ENCODE peak calls at places on chromosomes 1 and 21, in eight cellular contexts. L is psoas muscle, Y is lower lobe of right lung, J is A549, B is tibial artery, F is IMR-90, M is K562, V is breast epithelium. K is an unnamed sample.

GRCh38 chr1:226373376-226373775 is 34.5 kb downstream of the PARP1 start:
- DNase-seq in L (no peak), Y (no peak), J (no peak), B (no peak), F (no peak), M (no peak), V (no peak), K (no peak)

GRCh38 chr1:40462956-40463590 is 12.8 kb downstream of the ZFP69B start:
- DNase-seq in L (no peak), Y (no peak), J (no peak), B (no peak), F (no peak), M (no peak), V (no peak), K (no peak)

GRCh38 chr1:41504126-41505035 is 19.9 kb upstream of the EDN2 start:
- DNase-seq in L (no peak), Y (no peak), J (no peak), B (no peak), F (peak; percentile 68), M (no peak), V (no peak), K (no peak)

GRCh38 chr1:39076127-39076798 is 50.1 kb downstream of the NDUFS5 start:
- DNase-seq in L (peak; percentile 81), Y (no peak), J (no peak), B (peak; percentile 89), F (peak; percentile 65), M (peak; percentile 9), V (peak; percentile 61), K (no peak)

GRCh38 chr1:1072849-1073742 is 1.0 kb downstream of the RNF223 start:
- DNase-seq in L (no peak), Y (no peak), J (no peak), B (no peak), F (no peak), M (no peak), V (no peak), K (no peak)

GRCh38 chr1:239633432-239633831 is 247.1 kb downstream of the CHRM3 start:
- DNase-seq in L (no peak), Y (no peak), J (no peak), B (no peak), F (no peak), M (no peak), V (no peak), K (no peak)

GRCh38 chr1:12019858-12020509 is 686 bp downstream of the MIIP start:
- DNase-seq in L (no peak), Y (no peak), J (no peak), B (no peak), F (peak; percentile 10), M (peak; percentile 73), V (no peak), K (no peak)

GRCh38 chr21:35559128-35559831 is 501.0 kb downstream of the SETD4 start:
- DNase-seq in L (no peak), Y (no peak), J (no peak), B (no peak), F (peak; percentile 95), M (no peak), V (no peak), K (no peak)

GRCh38 chr1:185249563-185249962 is 67.5 kb downstream of the IVNS1ABP start:
- DNase-seq in L (no peak), Y (no peak), J (no peak), B (no peak), F (no peak), M (no peak), V (no peak), K (no peak)

GRCh38 chr1:64508521-64509096 is 38.7 kb downstream of the CACHD1 start:
- DNase-seq in L (no peak), Y (no peak), J (no peak), B (no peak), F (no peak), M (no peak), V (no peak), K (no peak)

GRCh38 chr1:53139911-53140310 is 2.5 kb downstream of the SLC1A7 start:
- DNase-seq in L (no peak), Y (no peak), J (no peak), B (no peak), F (peak; percentile 66), M (no peak), V (no peak), K (no peak)

GRCh38 chr1:208921259-208921658 is 662.3 kb upstream of the CAMK1G start:
- DNase-seq in L (no peak), Y (no peak), J (no peak), B (no peak), F (no peak), M (no peak), V (no peak), K (no peak)

GRCh38 chr1:14476170-14476955 is 122.1 kb upstream of the KAZN start:
- DNase-seq in L (no peak), Y (no peak), J (no peak), B (no peak), F (peak; percentile 6), M (no peak), V (no peak), K (no peak)

GRCh38 chr1:165062346-165062745 is 294.2 kb downstream of the LMX1A start:
- DNase-seq in L (no peak), Y (no peak), J (no peak), B (no peak), F (no peak), M (no peak), V (no peak), K (no peak)

GRCh38 chr1:98277111-98277510 is 356.3 kb upstream of the DPYD start:
- DNase-seq in L (no peak), Y (no peak), J (no peak), B (no peak), F (peak; percentile 76), M (no peak), V (no peak), K (no peak)

GRCh38 chr1:76726251-76726650 is 141.0 kb upstream of the ST6GALNAC5 start:
- DNase-seq in L (no peak), Y (no peak), J (no peak), B (no peak), F (no peak), M (no peak), V (no peak), K (no peak)

GRCh38 chr1:32902535-32902920 is 1.3 kb upstream of the TMEM54 start:
- DNase-seq in L (no peak), Y (no peak), J (no peak), B (peak; percentile 55), F (no peak), M (no peak), V (no peak), K (no peak)

DNA sequence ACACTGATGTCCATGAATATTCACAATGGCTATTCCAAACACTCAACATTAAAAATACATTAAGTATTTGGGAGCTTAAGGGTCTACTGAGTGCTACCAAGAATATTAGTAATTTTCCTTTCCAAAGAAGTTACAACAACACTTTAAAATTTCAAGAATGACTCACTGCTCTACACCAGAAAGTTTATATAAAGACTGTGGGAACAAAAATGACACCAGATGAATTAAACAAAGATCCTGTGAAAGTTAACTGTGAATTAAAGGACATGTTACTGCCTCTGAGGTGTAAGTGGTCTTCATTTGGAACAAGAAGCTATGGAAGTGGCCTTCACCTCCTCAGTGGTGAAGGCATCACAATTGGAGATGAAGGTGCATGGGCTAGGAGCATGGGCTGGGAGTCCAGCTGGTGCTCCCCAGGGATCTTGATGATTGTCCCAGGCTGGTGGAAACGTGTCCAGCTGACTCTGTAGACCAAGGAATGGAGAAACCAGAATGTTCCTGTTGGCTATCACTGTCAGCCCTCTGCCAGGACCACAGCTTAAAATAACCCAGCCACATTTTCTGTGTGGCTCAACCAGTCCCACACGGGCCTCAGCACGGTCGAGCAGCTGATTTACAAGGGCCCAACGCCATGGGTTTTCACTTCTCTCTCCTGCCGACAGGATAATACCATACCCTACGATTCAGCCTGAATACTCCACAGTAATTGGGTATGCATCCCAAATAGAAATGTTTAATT is 28.8 kb downstream of the TAF5L start:
- DNase-seq in L (peak; percentile 66), Y (no peak), J (no peak), B (peak; percentile 94), F (peak; percentile 84), M (no peak), V (no peak), K (no peak)
- TF ChIP-seq CTCF in L (peak; percentile 23), Y (no peak), J (no peak), B (peak; percentile 61), F (no peak), M (no peak), V (no peak), K (no peak)

DNA sequence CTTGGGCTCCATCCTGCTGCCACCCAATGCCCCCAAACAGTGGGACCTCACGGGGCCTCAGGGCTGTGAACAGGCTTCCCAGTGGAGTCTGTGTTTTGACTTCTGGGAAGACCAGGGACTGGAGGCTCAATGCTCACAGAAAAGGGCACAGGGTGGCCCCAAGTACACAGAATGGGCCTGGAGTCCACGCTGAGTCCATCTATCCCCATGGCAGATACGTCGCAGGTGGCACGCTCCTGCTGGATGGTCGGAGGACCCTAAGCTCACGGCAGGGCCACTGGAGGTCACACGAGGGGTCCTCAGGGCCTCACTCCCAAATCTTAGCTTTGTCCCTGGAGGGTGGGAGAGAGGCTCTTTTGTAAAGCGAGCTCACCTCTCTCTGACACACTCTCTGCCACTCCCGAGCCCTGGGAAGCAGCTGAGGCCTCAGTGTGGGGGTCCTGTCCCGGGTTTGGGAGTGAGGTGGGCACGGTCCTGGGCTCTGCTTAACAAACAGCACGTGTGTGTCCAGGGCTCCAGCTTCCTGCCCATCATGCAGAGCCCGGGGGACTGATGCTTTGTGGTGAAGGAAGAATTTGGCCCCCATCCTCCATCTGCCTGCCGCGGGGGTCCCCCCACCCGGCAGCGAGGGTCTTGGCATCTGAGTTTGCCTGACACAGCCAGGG is 27.2 kb upstream of the TTC34 start:
- DNase-seq in L (no peak), Y (peak; percentile 17), J (no peak), B (no peak), F (no peak), M (no peak), V (no peak), K (no peak)
- H3K9me3 ChIP-seq in L (no peaks in the 10 kb centered on the region), Y (no peaks in the 10 kb centered on the region), J (no peaks in the 10 kb centered on the region), B (no peaks in the 10 kb centered on the region), F (peaks cover 70% of the 10 kb centered on the region), M (no peaks in the 10 kb centered on the region), V (peaks cover 20% of the 10 kb centered on the region), K (no peaks in the 10 kb centered on the region)

DNA sequence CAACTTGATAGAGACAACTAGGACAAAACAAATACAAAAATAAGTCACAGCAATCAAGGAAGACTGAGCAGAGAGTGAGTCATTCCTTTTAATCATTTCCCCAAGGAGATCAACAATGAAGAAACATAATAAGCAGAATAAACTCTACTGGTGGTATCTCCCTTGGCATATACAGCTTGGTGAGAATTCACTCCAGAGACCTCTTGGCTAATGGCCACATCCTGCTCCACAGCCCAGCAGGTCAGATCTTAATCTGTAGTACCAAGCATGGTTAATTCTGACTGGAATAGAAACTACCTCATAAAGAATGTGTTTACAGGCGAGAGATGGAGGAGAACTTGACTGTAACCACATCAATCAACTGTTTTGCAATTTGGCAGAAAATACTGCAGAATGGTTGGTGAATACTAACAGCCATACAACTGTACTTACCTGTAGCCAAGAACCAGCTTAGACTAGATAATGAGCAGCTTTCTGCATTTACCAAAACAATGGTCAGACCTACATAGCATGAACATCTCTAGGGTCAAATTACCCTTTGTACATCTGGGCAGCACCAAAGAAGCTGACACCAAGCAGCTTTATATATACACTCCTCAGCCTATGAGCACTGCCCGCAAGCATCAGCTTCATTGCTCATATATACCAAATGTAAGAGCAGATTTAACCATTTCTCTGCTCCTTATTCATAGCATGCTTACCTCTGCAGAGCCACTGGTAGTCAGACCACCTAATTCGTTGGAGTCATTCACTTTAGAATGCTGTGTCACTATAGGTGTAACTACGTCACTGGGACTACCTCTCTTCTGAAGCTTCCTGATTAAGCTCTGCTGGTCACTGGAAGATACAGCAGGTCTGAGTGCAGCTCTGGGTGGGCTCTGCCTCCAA is 51.0 kb downstream of the KIAA0319L start:
- DNase-seq in L (no peak), Y (no peak), J (no peak), B (no peak), F (peak; percentile 59), M (peak; percentile 55), V (no peak), K (peak; percentile 35)
- H3K4me1 ChIP-seq in L (peaks cover 15% of the 10 kb centered on the region), Y (peaks cover 35% of the 10 kb centered on the region), J (peaks cover 13% of the 10 kb centered on the region), B (peaks cover 27% of the 10 kb centered on the region), F (peaks cover 9% of the 10 kb centered on the region), M (peaks cover 33% of the 10 kb centered on the region), V (no peaks in the 10 kb centered on the region), K (peaks cover 33% of the 10 kb centered on the region)

GRCh38 chr1:162629077-162629637 is 3.1 kb upstream of the DDR2 start:
- DNase-seq in L (no peak), Y (no peak), J (no peak), B (no peak), F (no peak), M (no peak), V (no peak), K (no peak)
- TF ChIP-seq CTCF in L (no peak), Y (no peak), J (no peak), B (no peak), F (no peak), M (no peak), V (no peak), K (no peak)